ENCODE peak calls at places on chromosomes 7 and 10, in four cellular contexts. Q is M059J, U is NCI-H1105, V is Ammon's horn. L is an unnamed sample.

GRCh38 chr7:45588466-45588865 is 14.3 kb downstream of the ADCY1 start:
- DNase-seq in Q (no peak), U (no peak), V (no peak), L (no peak)

GRCh38 chr7:80924090-80924489 is 5.2 kb upstream of the SEMA3C start:
- DNase-seq in Q (no peak), U (no peak), V (no peak), L (no peak)

GRCh38 chr7:139853576-139854511 is 24.8 kb downstream of the TBXAS1 start:
- DNase-seq in Q (peak; percentile 87), U (no peak), V (no peak), L (no peak)

GRCh38 chr7:45001138-45001694 is 1.2 kb downstream of the CCM2 start:
- DNase-seq in Q (no peak), U (peak; percentile 36), V (no peak), L (peak; percentile 60)

GRCh38 chr10:116098411-116099019 is 174.5 kb downstream of the GFRA1 start:
- DNase-seq in Q (no peak), U (no peak), V (no peak), L (no peak)

GRCh38 chr10:84826704-84827103 is 498.3 kb downstream of the CCSER2 start:
- DNase-seq in Q (peak; percentile 38), U (no peak), V (no peak), L (no peak)

GRCh38 chr7:938546-939185 is 15.8 kb downstream of the ADAP1 start:
- DNase-seq in Q (no peak), U (no peak), V (no peak), L (peak; percentile 17)

GRCh38 chr10:43162604-43163003 is 24.4 kb downstream of the CSGALNACT2 start:
- DNase-seq in Q (no peak), U (no peak), V (no peak), L (no peak)

GRCh38 chr7:80385512-80385911 is 126.4 kb downstream of the GNAT3 start:
- DNase-seq in Q (no peak), U (no peak), V (no peak), L (no peak)

GRCh38 chr10:22606164-22606614 is 108.2 kb downstream of the PIP4K2A start:
- DNase-seq in Q (peak; percentile 79), U (no peak), V (peak; percentile 67), L (no peak)

GRCh38 chr10:49371967-49372366 is 23.9 kb downstream of the DRGX start:
- DNase-seq in Q (no peak), U (no peak), V (no peak), L (no peak)

GRCh38 chr7:34087892-34088891 is 182.9 kb downstream of the BMPER start:
- DNase-seq in Q (peak; percentile 57), U (no peak), V (peak; percentile 22), L (no peak)

GRCh38 chr10:79311581-79312407 is 35.5 kb upstream of the PPIF start:
- DNase-seq in Q (no peak), U (no peak), V (peak; percentile 76), L (peak; percentile 37)

GRCh38 chr7:25029075-25029474 is 49.1 kb upstream of the OSBPL3 start:
- DNase-seq in Q (no peak), U (no peak), V (no peak), L (no peak)

GRCh38 chr7:157168571-157168970 is 29.8 kb downstream of the UBE3C start:
- DNase-seq in Q (no peak), U (no peak), V (no peak), L (no peak)

L was measured in right lobe of liver.